ENCODE peak calls at places on chromosomes 13 and 19, in nine cellular contexts. N is lower lobe of right lung, C is GM23338, T is testis, G is PC-3, B is IMR-90, L is brain microvascular endothelial cell, E is left lung, D is left ventricle myocardium inferior. K is an unnamed sample.
A peak's percentile ranks its signal among the peaks of the same experiment; 100 is the strongest.

GRCh38 chr13:38255600-38255999 is 94.1 kb upstream of the UFM1 start:
- DNase-seq in N (no peak), C (no peak), T (no peak), G (no peak), B (no peak), L (no peak), E (no peak), D (no peak), K (no peak)

GRCh38 chr13:93690139-93690538 is 463.5 kb downstream of the GPC6 start:
- DNase-seq in N (no peak), C (peak; percentile 80), T (no peak), G (peak; percentile 31), B (peak; percentile 46), L (peak; percentile 28), E (no peak), D (no peak), K (no peak)

GRCh38 chr19:4571305-4571917 is 11.9 kb upstream of the SEMA6B start:
- DNase-seq in N (no peak), C (no peak), T (no peak), G (no peak), B (no peak), L (no peak), E (no peak), D (no peak), K (no peak)

GRCh38 chr19:18232540-18233223 is 6.4 kb upstream of the PDE4C start:
- DNase-seq in N (no peak), C (peak; percentile 92), T (no peak), G (no peak), B (no peak), L (no peak), E (no peak), D (no peak), K (no peak)

GRCh38 chr19:42469311-42470239 is 26.8 kb upstream of the CXCL17 start:
- DNase-seq in N (no peak), C (no peak), T (no peak), G (no peak), B (no peak), L (no peak), E (no peak), D (no peak), K (no peak)

GRCh38 chr13:100789968-100790367 is 115.4 kb upstream of the TMTC4 start:
- DNase-seq in N (no peak), C (no peak), T (no peak), G (no peak), B (no peak), L (no peak), E (no peak), D (no peak), K (no peak)

GRCh38 chr13:25933520-25933919 is 118.3 kb downstream of the SHISA2 start:
- DNase-seq in N (no peak), C (no peak), T (no peak), G (no peak), B (no peak), L (no peak), E (no peak), D (no peak), K (no peak)

GRCh38 chr19:49638360-49638759 is 1.6 kb downstream of the RRAS start:
- DNase-seq in N (no peak), C (peak; percentile 61), T (no peak), G (no peak), B (no peak), L (no peak), E (no peak), D (no peak), K (no peak)

GRCh38 chr13:93320942-93321341 is 94.3 kb downstream of the GPC6 start:
- DNase-seq in N (no peak), C (no peak), T (no peak), G (no peak), B (peak; percentile 67), L (no peak), E (no peak), D (no peak), K (no peak)

GRCh38 chr13:98476106-98476505 is 100.8 kb downstream of the STK24 start:
- DNase-seq in N (no peak), C (peak; percentile 80), T (no peak), G (no peak), B (no peak), L (no peak), E (no peak), D (no peak), K (no peak)

GRCh38 chr19:53094749-53095575 is 8.3 kb downstream of the ZNF160 start:
- DNase-seq in N (no peak), C (peak; percentile 93), T (no peak), G (no peak), B (no peak), L (no peak), E (no peak), D (no peak), K (no peak)

GRCh38 chr19:11482384-11483050 is 1.7 kb upstream of the ELAVL3 start:
- DNase-seq in N (peak; percentile 92), C (peak; percentile 90), T (peak; percentile 84), G (peak; percentile 88), B (peak; percentile 72), L (peak; percentile 57), E (peak; percentile 86), D (peak; percentile 84), K (peak; percentile 78)

GRCh38 chr19:51614789-51615188 is 15.4 kb downstream of the SIGLEC5 start:
- DNase-seq in N (no peak), C (no peak), T (no peak), G (no peak), B (no peak), L (no peak), E (no peak), D (no peak), K (no peak)
- H3K27me3 ChIP-seq in N (peaks cover 17% of the 10 kb centered on the region), C (peaks cover 6% of the 10 kb centered on the region), T (no peaks in the 10 kb centered on the region), G (peaks cover 77% of the 10 kb centered on the region), B (no peaks in the 10 kb centered on the region), L (no peaks in the 10 kb centered on the region), E (no peaks in the 10 kb centered on the region), D (peaks cover 74% of the 10 kb centered on the region), K (no peaks in the 10 kb centered on the region)

GRCh38 chr13:113017506-113018215 is 48.6 kb downstream of the MCF2L start:
- DNase-seq in N (no peak), C (no peak), T (no peak), G (no peak), B (no peak), L (no peak), E (no peak), D (no peak), K (no peak)

GRCh38 chr13:113016526-113017295 is 47.7 kb downstream of the MCF2L start:
- DNase-seq in N (no peak), C (no peak), T (no peak), G (no peak), B (no peak), L (no peak), E (no peak), D (no peak), K (no peak)

GRCh38 chr13:113014752-113015745 is 46.0 kb downstream of the MCF2L start:
- DNase-seq in N (no peak), C (no peak), T (no peak), G (no peak), B (no peak), L (no peak), E (no peak), D (no peak), K (no peak)

GRCh38 chr13:113013878-113014751 is 45.1 kb downstream of the MCF2L start:
- DNase-seq in N (peak; percentile 34), C (no peak), T (no peak), G (peak; percentile 50), B (no peak), L (no peak), E (no peak), D (no peak), K (no peak)

GRCh38 chr13:113015826-113016525 is 47.0 kb downstream of the MCF2L start:
- DNase-seq in N (no peak), C (no peak), T (no peak), G (no peak), B (no peak), L (no peak), E (no peak), D (no peak), K (no peak)
- TF ChIP-seq CTCF in N (no peak), C (no peak), T (no peak), G (no peak), B (no peak), L (no peak), E (no peak), D (no peak), K (no peak)

DNA sequence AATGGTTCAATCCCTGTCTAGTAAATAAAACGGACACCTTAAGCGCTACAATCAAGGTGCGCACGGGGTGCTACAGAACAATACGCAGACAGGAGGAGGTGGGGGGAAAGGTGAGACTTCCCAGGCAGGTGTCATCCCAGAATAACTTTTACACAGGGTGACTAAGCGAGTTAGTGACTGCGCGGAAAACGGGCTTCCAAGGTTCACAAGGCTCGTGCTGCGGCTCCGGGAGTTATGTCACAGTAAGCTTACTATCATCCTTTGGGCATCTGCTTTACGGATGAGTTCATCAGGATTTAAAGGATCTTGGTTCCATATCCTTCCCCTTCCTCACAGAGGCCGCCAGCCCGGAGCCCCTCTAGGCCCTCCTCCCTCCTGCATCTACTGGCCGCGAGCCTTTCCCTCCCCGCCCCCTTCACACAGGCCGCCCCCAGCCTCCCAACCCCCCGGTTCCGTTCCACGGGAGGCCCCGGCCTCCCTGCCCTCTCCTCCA is 487 bp upstream of the IFT88 start:
- DNase-seq in N (no peak), C (peak; percentile 77), T (no peak), G (peak; percentile 89), B (peak; percentile 85), L (peak; percentile 58), E (no peak), D (no peak), K (peak; percentile 46)
- H3K4me3 ChIP-seq in N (peak overlapping the region; percentile 88), C (peak overlapping the region; percentile 93), T (peak overlapping the region; percentile 89), G (peak overlapping the region; percentile 77), B (peak overlapping the region; percentile 96), L (peak overlapping the region; percentile 74), E (peak overlapping the region; percentile 68), D (peak overlapping the region; percentile 94), K (peak overlapping the region; percentile 80)

GRCh38 chr19:19259741-19260140 is 13.4 kb downstream of the TM6SF2 start:
- DNase-seq in N (no peak), C (peak; percentile 89), T (peak; percentile 48), G (peak; percentile 41), B (peak; percentile 11), L (peak; percentile 30), E (no peak), D (no peak), K (no peak)

GRCh38 chr19:19257836-19258588 is 15.1 kb downstream of the TM6SF2 start:
- DNase-seq in N (no peak), C (no peak), T (no peak), G (no peak), B (no peak), L (no peak), E (no peak), D (no peak), K (no peak)

GRCh38 chr19:19256072-19256969 is 16.8 kb downstream of the TM6SF2 start:
- DNase-seq in N (no peak), C (peak; percentile 70), T (no peak), G (no peak), B (no peak), L (no peak), E (no peak), D (no peak), K (no peak)

GRCh38 chr19:19258589-19259338 is 14.3 kb downstream of the TM6SF2 start:
- DNase-seq in N (no peak), C (no peak), T (no peak), G (no peak), B (no peak), L (no peak), E (no peak), D (no peak), K (no peak)

DNA sequence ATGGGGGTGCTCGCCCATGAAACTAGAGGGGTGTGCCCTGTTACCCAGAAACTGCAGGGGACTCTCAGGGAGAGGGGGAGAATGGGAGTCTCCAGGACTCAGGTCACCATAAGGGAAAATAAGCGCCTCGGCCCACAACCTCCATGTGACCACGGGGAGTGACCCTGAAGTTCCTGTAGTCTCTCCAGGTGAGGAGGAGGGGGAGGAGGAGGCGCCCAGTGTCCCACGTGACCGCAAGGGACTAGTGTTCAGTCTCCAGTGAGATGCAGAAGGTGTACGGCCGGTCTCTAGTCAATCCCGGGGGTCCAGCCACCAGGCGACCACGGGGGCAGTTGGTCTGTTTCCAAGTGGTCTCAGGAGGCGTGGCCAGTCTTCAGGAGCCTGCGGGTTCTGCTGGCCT is 16.0 kb downstream of the TM6SF2 start:
- DNase-seq in N (no peak), C (no peak), T (no peak), G (no peak), B (no peak), L (no peak), E (no peak), D (no peak), K (no peak)
- H3K27me3 ChIP-seq in N (peaks cover 63% of the 10 kb centered on the region), C (peaks cover 27% of the 10 kb centered on the region), T (no peaks in the 10 kb centered on the region), G (peaks cover 13% of the 10 kb centered on the region), B (peaks cover 43% of the 10 kb centered on the region), L (peaks cover 10% of the 10 kb centered on the region), E (peaks cover 20% of the 10 kb centered on the region), D (peaks cover 100% of the 10 kb centered on the region), K (peaks cover 84% of the 10 kb centered on the region)